ENCODE peak calls at places on chromosomes 11 and 22, in eight cellular contexts. I, P, U, X, K, F, R and S are unnamed samples.

GRCh38 chr22:23862103-23862502 is 4.4 kb downstream of the SLC2A11 start:
- DNase-seq in I (peak), P (no peak), U (no peak), X (peak), K (peak), F (no peak), R (peak), S (no peak)

GRCh38 chr11:17414317-17414737 is 25.9 kb upstream of the KCNJ11 start:
- DNase-seq in I (no peak), P (no peak), U (no peak), X (no peak), K (no peak), F (no peak), R (no peak), S (no peak)

GRCh38 chr22:26471522-26471921 is 12.1 kb downstream of the HPS4 start:
- DNase-seq in I (no peak), P (peak), U (peak), X (peak), K (peak), F (no peak), R (no peak), S (no peak)

GRCh38 chr11:86041975-86042378 is 26.9 kb downstream of the PICALM start:
- DNase-seq in I (peak), P (peak), U (peak), X (peak), K (peak), F (peak), R (peak), S (peak)

GRCh38 chr22:22687638-22688500 is 43.5 kb downstream of the GGTLC2 start:
- DNase-seq in I (peak), P (peak), U (no peak), X (no peak), K (peak), F (no peak), R (peak), S (no peak)

GRCh38 chr11:11416502-11416901 is 63.5 kb upstream of the CSNK2A3 start:
- DNase-seq in I (no peak), P (no peak), U (no peak), X (no peak), K (no peak), F (no peak), R (no peak), S (no peak)

GRCh38 chr22:29821790-29822130 is 16.3 kb downstream of the ASCC2 start:
- DNase-seq in I (no peak), P (peak), U (no peak), X (no peak), K (no peak), F (no peak), R (no peak), S (no peak)

GRCh38 chr11:28470180-28470579 is 362.0 kb downstream of the METTL15 start:
- DNase-seq in I (no peak), P (no peak), U (no peak), X (no peak), K (no peak), F (no peak), R (no peak), S (no peak)

GRCh38 chr22:32587449-32587848 is 112.8 kb downstream of the FBXO7 start:
- DNase-seq in I (no peak), P (no peak), U (no peak), X (no peak), K (no peak), F (no peak), R (no peak), S (no peak)

GRCh38 chr22:27626675-27627443 is 174.7 kb downstream of the MN1 start:
- DNase-seq in I (no peak), P (peak), U (no peak), X (no peak), K (no peak), F (no peak), R (no peak), S (no peak)

GRCh38 chr11:57358543-57358961 is 20.4 kb downstream of the P2RX3 start:
- DNase-seq in I (no peak), P (no peak), U (no peak), X (no peak), K (no peak), F (no peak), R (peak), S (no peak)

GRCh38 chr11:44623716-44624491 is 58.4 kb downstream of the CD82 start:
- DNase-seq in I (no peak), P (no peak), U (no peak), X (no peak), K (peak), F (no peak), R (no peak), S (no peak)

GRCh38 chr11:128544625-128545024 is 42.7 kb downstream of the ETS1 start:
- DNase-seq in I (no peak), P (no peak), U (no peak), X (no peak), K (peak), F (no peak), R (no peak), S (no peak)

GRCh38 chr11:32526715-32527114 is 56.9 kb upstream of the EIF3M start:
- DNase-seq in I (no peak), P (no peak), U (no peak), X (no peak), K (no peak), F (no peak), R (no peak), S (no peak)

GRCh38 chr22:49303061-49303735 is 524.5 kb downstream of the BRD1 start:
- DNase-seq in I (no peak), P (no peak), U (no peak), X (no peak), K (no peak), F (no peak), R (no peak), S (no peak)

GRCh38 chr11:74784234-74784633 is 35.6 kb downstream of the RNF169 start:
- DNase-seq in I (no peak), P (no peak), U (no peak), X (no peak), K (no peak), F (peak), R (no peak), S (no peak)

GRCh38 chr11:334264-335033 is 13.8 kb upstream of the IFITM3 start:
- DNase-seq in I (peak), P (no peak), U (no peak), X (no peak), K (no peak), F (no peak), R (peak), S (no peak)

GRCh38 chr22:39097098-39098020 is at the start of gene APOBEC3H:
- DNase-seq in I (no peak), P (no peak), U (no peak), X (peak), K (no peak), F (no peak), R (peak), S (no peak)

GRCh38 chr11:73818838-73819237 is 31.2 kb downstream of the MRPL48 start:
- DNase-seq in I (peak), P (no peak), U (no peak), X (no peak), K (peak), F (no peak), R (no peak), S (no peak)

GRCh38 chr22:50444663-50445062 is 30.2 kb downstream of the SBF1 start:
- DNase-seq in I (no peak), P (no peak), U (no peak), X (peak), K (peak), F (no peak), R (no peak), S (no peak)

GRCh38 chr22:30325065-30325720 is 1.5 kb downstream of the TBC1D10A start:
- DNase-seq in I (peak), P (no peak), U (no peak), X (no peak), K (no peak), F (no peak), R (peak), S (no peak)

GRCh38 chr11:120028181-120028935 is 109.6 kb downstream of the TRIM29 start:
- DNase-seq in I (no peak), P (no peak), U (no peak), X (no peak), K (no peak), F (no peak), R (no peak), S (no peak)

GRCh38 chr11:12232819-12233601 is 122.6 kb downstream of the MICAL2 start:
- DNase-seq in I (no peak), P (no peak), U (no peak), X (peak), K (peak), F (no peak), R (no peak), S (no peak)

GRCh38 chr11:126578021-126578420 is 222.5 kb downstream of the ST3GAL4 start:
- DNase-seq in I (no peak), P (no peak), U (no peak), X (no peak), K (no peak), F (no peak), R (no peak), S (no peak)

GRCh38 chr22:44355688-44356070 is 42.9 kb upstream of the SHISAL1 start:
- DNase-seq in I (no peak), P (no peak), U (no peak), X (no peak), K (no peak), F (no peak), R (no peak), S (no peak)

GRCh38 chr11:123544631-123545375 is 109.6 kb downstream of the SCN3B start:
- DNase-seq in I (no peak), P (no peak), U (no peak), X (no peak), K (no peak), F (no peak), R (no peak), S (no peak)

GRCh38 chr11:34331329-34331728 is 26.5 kb downstream of the ABTB2 start:
- DNase-seq in I (no peak), P (no peak), U (no peak), X (no peak), K (no peak), F (no peak), R (no peak), S (no peak)

GRCh38 chr11:3173795-3174194 is 8.7 kb upstream of the OSBPL5 start:
- DNase-seq in I (no peak), P (no peak), U (no peak), X (no peak), K (no peak), F (no peak), R (no peak), S (no peak)

GRCh38 chr22:34019190-34019845 is 99.0 kb upstream of the LARGE1 start:
- DNase-seq in I (peak), P (no peak), U (no peak), X (no peak), K (no peak), F (no peak), R (no peak), S (no peak)

GRCh38 chr11:20854214-20854613 is 184.8 kb downstream of the NELL1 start:
- DNase-seq in I (peak), P (no peak), U (no peak), X (no peak), K (no peak), F (no peak), R (no peak), S (no peak)

GRCh38 chr11:116984186-116984585 is 114.0 kb downstream of the SIK3 start:
- DNase-seq in I (no peak), P (peak), U (no peak), X (no peak), K (no peak), F (no peak), R (no peak), S (no peak)

GRCh38 chr11:116976941-116977570 is 121.2 kb downstream of the SIK3 start:
- DNase-seq in I (peak), P (no peak), U (no peak), X (no peak), K (no peak), F (no peak), R (no peak), S (no peak)

GRCh38 chr11:116981216-116981887 is 116.9 kb downstream of the SIK3 start:
- DNase-seq in I (no peak), P (no peak), U (no peak), X (no peak), K (no peak), F (no peak), R (no peak), S (no peak)

GRCh38 chr11:116984589-116984988 is 113.6 kb downstream of the SIK3 start:
- DNase-seq in I (no peak), P (no peak), U (no peak), X (no peak), K (no peak), F (no peak), R (no peak), S (peak)

GRCh38 chr11:116980136-116980793 is 118.0 kb downstream of the SIK3 start:
- DNase-seq in I (no peak), P (no peak), U (no peak), X (no peak), K (no peak), F (peak), R (no peak), S (no peak)
- TF ChIP-seq POLR2AphosphoS5 in I (no peak), P (no peak), U (no peak), X (no peak), K (no peak), F (no peak), R (no peak), S (no peak)

GRCh38 chr11:130829801-130830562 is 86.3 kb downstream of the SNX19 start:
- DNase-seq in I (no peak), P (no peak), U (no peak), X (no peak), K (no peak), F (no peak), R (no peak), S (no peak)

GRCh38 chr11:130834886-130835285 is 81.4 kb downstream of the SNX19 start:
- DNase-seq in I (no peak), P (no peak), U (no peak), X (no peak), K (no peak), F (no peak), R (no peak), S (no peak)

GRCh38 chr11:130830563-130830950 is 85.7 kb downstream of the SNX19 start:
- DNase-seq in I (no peak), P (no peak), U (no peak), X (no peak), K (no peak), F (no peak), R (no peak), S (no peak)

GRCh38 chr11:130831506-130832385 is 84.5 kb downstream of the SNX19 start:
- DNase-seq in I (peak), P (no peak), U (no peak), X (no peak), K (no peak), F (no peak), R (no peak), S (no peak)

GRCh38 chr11:130832571-130833432 is 83.5 kb downstream of the SNX19 start:
- DNase-seq in I (no peak), P (no peak), U (no peak), X (no peak), K (no peak), F (no peak), R (no peak), S (no peak)
- TF ChIP-seq EZH2 in I (no peak), P (no peak), U (no peak), X (no peak), K (no peak), F (no peak), R (no peak), S (no peak)

DNA sequence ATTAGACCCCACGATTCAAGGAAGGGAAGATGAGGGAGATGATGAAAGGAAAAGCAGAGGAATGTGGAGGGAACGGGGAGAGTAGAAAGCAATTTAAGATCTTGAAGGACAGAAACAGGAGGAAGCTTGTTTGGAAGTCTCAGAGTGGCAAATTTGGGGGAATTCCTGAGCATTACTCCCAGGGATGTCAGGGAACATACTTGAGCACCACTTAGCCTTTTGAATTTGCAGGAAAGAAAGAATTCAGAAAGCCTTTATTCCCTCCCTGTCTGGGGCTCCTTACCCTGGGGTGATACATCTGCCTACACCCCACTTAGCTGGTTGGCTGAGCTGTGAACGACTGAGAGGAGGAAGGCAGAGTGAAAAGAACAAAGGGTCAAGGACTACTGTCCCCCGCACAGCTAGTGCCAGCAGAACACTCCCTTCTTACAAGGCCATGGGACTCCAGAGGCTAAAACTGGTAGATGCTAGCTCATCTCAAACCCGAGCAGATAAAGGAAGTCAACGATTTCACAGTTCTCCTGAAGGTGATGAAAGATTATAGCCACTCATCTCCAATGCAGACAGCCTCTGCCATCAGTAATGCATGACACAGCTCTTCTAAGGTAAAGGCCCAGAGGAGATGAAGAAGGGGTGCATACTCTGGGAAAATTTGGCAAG is 84.0 kb upstream of the AKIP1 start:
- DNase-seq in I (peak), P (no peak), U (no peak), X (no peak), K (no peak), F (no peak), R (peak), S (no peak)
- H3K27ac ChIP-seq in I (no peak), P (no peak), U (peak), X (no peak), K (no peak), F (no peak), R (peak), S (no peak)

GRCh38 chr11:2143652-2144548 is 4.7 kb upstream of the IGF2 start:
- DNase-seq in I (peak), P (no peak), U (no peak), X (no peak), K (no peak), F (no peak), R (no peak), S (no peak)

GRCh38 chr11:2142762-2143202 is 3.6 kb upstream of the IGF2 start:
- DNase-seq in I (no peak), P (no peak), U (no peak), X (no peak), K (no peak), F (peak), R (no peak), S (no peak)

GRCh38 chr11:2146051-2146450 is 6.9 kb upstream of the IGF2 start:
- DNase-seq in I (no peak), P (no peak), U (no peak), X (no peak), K (no peak), F (no peak), R (no peak), S (no peak)

GRCh38 chr11:2142300-2142759 is 3.1 kb upstream of the IGF2 start:
- DNase-seq in I (no peak), P (no peak), U (no peak), X (no peak), K (no peak), F (no peak), R (no peak), S (no peak)

DNA sequence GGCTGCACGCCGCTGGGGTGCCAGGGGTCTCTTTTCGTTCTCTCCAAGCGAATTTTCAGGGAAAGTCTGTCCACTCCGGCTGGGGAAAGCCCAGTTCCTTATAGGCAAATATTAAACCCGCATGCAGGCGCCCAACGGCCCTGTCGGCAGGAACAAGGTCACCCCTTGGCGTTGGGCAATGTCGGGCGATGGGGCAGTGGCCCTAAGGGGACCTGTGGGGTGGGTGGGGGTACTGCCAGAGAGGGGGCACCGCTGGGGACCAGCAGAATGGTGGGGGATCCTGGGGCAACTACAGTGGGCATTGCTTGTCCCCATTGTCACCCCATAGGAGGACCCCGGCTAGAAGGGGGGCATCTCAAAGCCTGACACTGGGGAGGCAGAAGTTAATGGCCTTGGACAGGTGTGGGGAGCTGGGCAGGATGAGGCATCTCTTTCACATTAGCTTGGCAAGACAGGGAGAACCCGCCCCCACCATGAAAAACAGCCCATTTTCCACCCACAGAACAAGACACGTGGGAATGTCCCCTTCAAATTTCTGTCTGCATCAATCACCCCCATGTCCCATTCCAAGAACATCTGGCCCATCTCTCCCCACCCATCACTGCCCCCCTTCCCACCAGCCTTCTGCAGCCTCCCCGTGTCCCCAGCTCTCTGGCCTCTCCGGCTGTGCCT is 5.5 kb upstream of the IGF2 start:
- DNase-seq in I (no peak), P (no peak), U (no peak), X (no peak), K (no peak), F (no peak), R (no peak), S (no peak)
- TF ChIP-seq POLR2AphosphoS5 in I (no peak), P (no peak), U (no peak), X (no peak), K (no peak), F (no peak), R (no peak), S (no peak)

GRCh38 chr11:125494987-125495725 is 909 bp downstream of the FEZ1 start:
- DNase-seq in I (peak), P (no peak), U (no peak), X (no peak), K (peak), F (no peak), R (no peak), S (no peak)
- TF ChIP-seq EZH2 in I (no peak), P (no peak), U (peak), X (no peak), K (no peak), F (no peak), R (no peak), S (peak)

GRCh38 chr11:78786746-78787145 is 212.1 kb upstream of the NARS2 start:
- DNase-seq in I (no peak), P (no peak), U (no peak), X (no peak), K (no peak), F (no peak), R (no peak), S (no peak)
- H3K27ac ChIP-seq in I (no peak), P (no peak), U (no peak), X (no peak), K (no peak), F (no peak), R (no peak), S (no peak)